ENCODE peak calls at places on chromosomes 1 and 21, in seven cellular contexts. F, Y, L, W, C, J and D are unnamed samples.

GRCh38 chr21:25459993-25460392 is 147.3 kb downstream of the MRPL39 start:
- DNase-seq in F (no peak), W (no peak), J (no peak), Y (no peak), L (no peak), C (no peak), D (no peak)

GRCh38 chr1:3717715-3718601 is 34.3 kb upstream of the CCDC27 start:
- DNase-seq in Y (no peak), J (no peak), F (no peak), C (no peak), L (peak), W (no peak), D (peak)

GRCh38 chr1:31327381-31327780 is 30.5 kb downstream of the ZCCHC17 start:
- DNase-seq in Y (no peak), L (peak), J (no peak), W (no peak), F (no peak), C (no peak), D (no peak)

GRCh38 chr21:38377165-38378093 is 120.6 kb downstream of the KCNJ15 start:
- DNase-seq in Y (no peak), C (no peak), F (no peak), W (no peak), L (no peak), J (no peak), D (no peak)

GRCh38 chr1:13617108-13617507 is 33.5 kb downstream of the PDPN start:
- DNase-seq in J (no peak), W (no peak), L (peak), F (peak), C (no peak), Y (no peak), D (no peak)

GRCh38 chr1:27863552-27863943 is 8.8 kb upstream of the THEMIS2 start:
- DNase-seq in L (no peak), C (no peak), F (no peak), W (no peak), J (no peak), Y (no peak), D (no peak)

GRCh38 chr1:221336141-221336540 is 405.7 kb downstream of the DUSP10 start:
- DNase-seq in Y (no peak), W (no peak), F (no peak), L (peak), J (no peak), C (no peak), D (no peak)

GRCh38 chr1:11307837-11308236 is 34.8 kb downstream of the UBIAD1 start:
- DNase-seq in W (no peak), Y (no peak), L (no peak), F (no peak), J (no peak), C (no peak), D (no peak)

GRCh38 chr1:67214420-67215174 is 48.3 kb downstream of the IL23R start:
- DNase-seq in J (peak), F (no peak), W (peak), L (peak), Y (no peak), C (no peak), D (no peak)

GRCh38 chr1:199404191-199404590 is 623.3 kb upstream of the NR5A2 start:
- DNase-seq in F (no peak), L (no peak), W (no peak), J (no peak), C (no peak), Y (no peak), D (no peak)

GRCh38 chr1:70459502-70460225 is 48.6 kb downstream of the CTH start:
- DNase-seq in Y (no peak), C (no peak), J (no peak), F (no peak), W (no peak), L (peak), D (no peak)

GRCh38 chr1:31944205-31945089 is 6.3 kb upstream of the PTP4A2 start:
- DNase-seq in Y (peak), C (peak), J (peak), L (peak), W (peak), F (peak), D (peak)

GRCh38 chr1:24409535-24409934 is 4.0 kb downstream of the STPG1 start:
- DNase-seq in W (peak), L (peak), C (no peak), Y (no peak), J (no peak), F (no peak), D (no peak)

GRCh38 chr21:42317341-42317741 is 2.1 kb upstream of the TFF3 start:
- DNase-seq in F (no peak), L (no peak), W (no peak), Y (no peak), C (no peak), J (no peak), D (no peak)

GRCh38 chr1:202639500-202639899 is 70.8 kb downstream of the SYT2 start:
- DNase-seq in J (no peak), Y (no peak), L (peak), W (no peak), C (no peak), F (no peak), D (no peak)

GRCh38 chr21:46113497-46114176 is 15.7 kb downstream of the COL6A2 start:
- DNase-seq in Y (no peak), W (no peak), J (peak), C (no peak), F (peak), L (no peak), D (no peak)

GRCh38 chr1:217747156-217747769 is 116.1 kb downstream of the SPATA17 start:
- DNase-seq in L (peak), W (peak), Y (no peak), C (no peak), J (no peak), F (no peak), D (no peak)

GRCh38 chr1:88773540-88774150 is 89.6 kb downstream of the PKN2 start:
- DNase-seq in W (peak), C (no peak), F (no peak), Y (no peak), L (peak), J (no peak), D (peak)

GRCh38 chr21:37787456-37787855 is 128.8 kb downstream of the KCNJ6 start:
- DNase-seq in L (peak), Y (no peak), F (no peak), W (peak), J (no peak), C (no peak), D (no peak)

GRCh38 chr1:109786531-109787021 is 22.9 kb upstream of the EPS8L3 start:
- DNase-seq in Y (no peak), C (no peak), L (peak), J (no peak), W (peak), F (peak), D (peak)

GRCh38 chr1:222928212-222928611 is 113.4 kb downstream of the DISP1 start:
- DNase-seq in C (peak), Y (peak), J (peak), W (peak), F (peak), L (peak), D (no peak)

GRCh38 chr1:97105531-97105930 is 383.9 kb downstream of the PTBP2 start:
- DNase-seq in Y (no peak), C (no peak), L (peak), J (no peak), W (no peak), F (no peak), D (no peak)

GRCh38 chr1:44739361-44740178 is at the start of gene KIF2C:
- DNase-seq in Y (peak), C (peak), F (peak), W (peak), J (peak), L (peak), D (peak)

GRCh38 chr1:160862151-160863061 is at the start of gene CD244:
- DNase-seq in L (no peak), W (no peak), F (no peak), Y (no peak), J (no peak), C (no peak), D (peak)

GRCh38 chr1:163069142-163069541 is at the start of gene RGS4:
- DNase-seq in C (peak), L (peak), F (peak), Y (peak), W (peak), J (peak), D (no peak)

GRCh38 chr1:94807742-94808491 is 12.2 kb upstream of the SLC44A3 start:
- DNase-seq in Y (no peak), J (no peak), W (no peak), F (no peak), L (peak), C (no peak), D (peak)

GRCh38 chr1:198157241-198157846 is 546 bp downstream of the NEK7 start:
- DNase-seq in F (peak), C (peak), J (peak), Y (peak), L (peak), W (peak), D (peak)

GRCh38 chr21:42991992-42992740 is 17.8 kb downstream of the PKNOX1 start:
- DNase-seq in J (peak), W (no peak), Y (peak), F (peak), C (no peak), L (peak), D (no peak)

GRCh38 chr21:35563885-35564451 is 496.4 kb downstream of the SETD4 start:
- DNase-seq in W (no peak), L (peak), C (no peak), Y (peak), J (peak), F (peak), D (no peak)

GRCh38 chr21:35566874-35567273 is 493.5 kb downstream of the SETD4 start:
- DNase-seq in F (no peak), C (no peak), W (no peak), L (no peak), J (no peak), Y (no peak), D (no peak)

GRCh38 chr21:35562876-35563275 is 497.4 kb downstream of the SETD4 start:
- DNase-seq in W (no peak), L (peak), Y (no peak), C (no peak), J (no peak), F (no peak), D (no peak)

GRCh38 chr21:35561076-35561475 is 499.2 kb downstream of the SETD4 start:
- DNase-seq in C (no peak), J (no peak), Y (no peak), F (no peak), L (no peak), W (no peak), D (no peak)

DNA sequence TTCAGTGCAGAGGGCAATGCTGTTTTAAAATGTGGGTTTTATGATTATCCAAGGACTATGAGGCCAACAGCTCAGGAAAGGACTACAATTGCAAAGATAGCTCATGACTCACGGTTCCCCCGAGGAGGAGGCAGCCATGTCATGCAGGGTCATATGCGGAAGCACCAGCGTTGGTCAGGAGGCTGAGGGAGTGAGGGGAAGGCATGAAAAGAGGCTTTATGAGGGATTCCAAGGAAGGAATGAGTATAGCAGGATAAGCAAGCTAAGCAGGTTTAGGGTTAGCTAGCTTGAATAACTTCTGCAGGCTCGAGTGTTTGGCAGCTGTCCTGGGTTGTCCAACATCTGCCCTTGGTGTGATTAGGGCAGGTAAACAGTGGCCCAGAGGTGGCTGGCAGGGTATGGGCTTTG is 495.1 kb downstream of the SETD4 start:
- DNase-seq in Y (no peak), C (no peak), W (no peak), F (no peak), L (peak), J (peak), D (no peak)
- H3K4me3 ChIP-seq in Y (no peak), C (no peak), W (no peak), F (no peak), L (no peak), J (no peak), D (no peak)

GRCh38 chr1:234214911-234215892 is 158.1 kb upstream of the COA6 start:
- DNase-seq in C (no peak), W (no peak), F (no peak), Y (no peak), J (peak), L (no peak), D (peak)

GRCh38 chr1:234216116-234216703 is 157.0 kb upstream of the COA6 start:
- DNase-seq in F (no peak), W (no peak), L (no peak), Y (no peak), C (no peak), J (no peak), D (no peak)

GRCh38 chr1:234214129-234214910 is 158.9 kb upstream of the COA6 start:
- DNase-seq in C (no peak), W (no peak), J (peak), F (peak), L (no peak), Y (no peak), D (no peak)

GRCh38 chr1:234212764-234213406 is 160.4 kb upstream of the COA6 start:
- DNase-seq in F (no peak), L (no peak), J (peak), C (no peak), W (peak), Y (no peak), D (no peak)

GRCh38 chr1:234213576-234214128 is 159.6 kb upstream of the COA6 start:
- DNase-seq in L (no peak), W (no peak), F (no peak), Y (no peak), J (no peak), C (no peak), D (no peak)
- H3K4me3 ChIP-seq in L (no peak), W (no peak), F (peak), Y (no peak), J (no peak), C (peak), D (no peak)

GRCh38 chr1:215357901-215358300 is 209.2 kb upstream of the KCTD3 start:
- DNase-seq in L (no peak), C (no peak), J (no peak), W (no peak), F (no peak), Y (no peak), D (no peak)

GRCh38 chr1:215360786-215361185 is 206.3 kb upstream of the KCTD3 start:
- DNase-seq in J (no peak), F (no peak), Y (no peak), C (no peak), W (no peak), L (no peak), D (no peak)

GRCh38 chr1:215358356-215358755 is 208.7 kb upstream of the KCTD3 start:
- DNase-seq in W (no peak), C (no peak), J (no peak), F (no peak), Y (no peak), L (no peak), D (no peak)

DNA sequence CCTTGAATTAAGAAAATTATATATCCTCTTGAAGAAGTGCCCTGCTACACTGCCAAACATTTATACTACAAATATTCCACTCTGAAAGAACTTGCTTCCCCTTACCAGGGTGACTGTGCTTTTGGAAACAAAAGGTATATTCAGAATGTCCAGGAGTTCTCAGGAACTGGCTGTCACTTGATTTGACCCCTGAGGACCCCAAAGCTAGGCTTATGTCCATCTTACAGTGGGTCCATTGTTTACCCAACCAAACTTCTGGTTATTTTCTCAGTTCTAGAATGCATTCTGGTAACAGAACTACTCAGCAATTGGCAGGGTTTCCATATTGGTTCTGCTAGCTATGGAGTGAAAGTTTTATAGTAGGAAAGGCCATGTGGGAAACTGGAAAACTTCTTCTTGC is 207.1 kb upstream of the KCTD3 start:
- DNase-seq in Y (no peak), W (no peak), C (no peak), J (no peak), F (no peak), L (no peak), D (no peak)
- H3K4me3 ChIP-seq in Y (no peak), W (no peak), C (no peak), J (no peak), F (no peak), L (no peak), D (no peak)

GRCh38 chr1:114702699-114703098 is 7.4 kb upstream of the AMPD1 start:
- DNase-seq in W (no peak), J (no peak), F (no peak), L (no peak), C (no peak), Y (no peak), D (no peak)

GRCh38 chr1:114700026-114700600 is 4.8 kb upstream of the AMPD1 start:
- DNase-seq in Y (no peak), J (no peak), L (no peak), W (no peak), C (no peak), F (no peak), D (no peak)

GRCh38 chr1:114701931-114702330 is 6.6 kb upstream of the AMPD1 start:
- DNase-seq in W (no peak), L (no peak), J (no peak), Y (no peak), F (no peak), C (no peak), D (no peak)

GRCh38 chr1:114707604-114708003 is 9.0 kb downstream of the NRAS start:
- DNase-seq in F (no peak), J (no peak), C (no peak), Y (no peak), W (no peak), L (no peak), D (no peak)

DNA sequence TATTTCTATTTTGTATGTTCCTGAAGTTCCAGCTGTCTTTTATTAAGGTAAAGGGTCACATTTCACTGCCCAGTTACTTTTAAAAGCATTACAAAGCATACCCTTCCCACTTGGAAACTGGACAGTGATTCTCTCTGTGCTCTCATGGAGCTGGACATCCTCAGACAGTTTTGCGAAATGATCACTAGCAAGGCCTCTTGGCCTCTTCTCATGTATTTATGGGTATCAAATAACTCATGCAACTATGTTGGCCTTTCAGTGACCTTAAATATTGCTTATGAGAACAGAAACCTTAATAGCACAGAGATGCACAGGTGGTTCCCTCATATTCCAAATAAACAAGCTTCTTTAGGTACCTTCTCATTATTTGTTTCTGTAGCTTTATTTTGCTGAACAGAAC is 7.9 kb upstream of the AMPD1 start:
- DNase-seq in J (no peak), L (no peak), C (no peak), W (no peak), Y (no peak), F (no peak), D (no peak)
- H3K4me3 ChIP-seq in J (no peak), L (no peak), C (no peak), W (no peak), Y (no peak), F (no peak), D (no peak)

GRCh38 chr1:145824499-145824842 is 471 bp downstream of the POLR3C start:
- DNase-seq in F (no peak), Y (no peak), J (no peak), C (no peak), W (no peak), L (no peak), D (no peak)

GRCh38 chr1:145823565-145824498 is at the start of the genes POLR3C and RNF115:
- DNase-seq in L (peak), C (peak), Y (peak), F (peak), W (peak), J (peak), D (peak)

GRCh38 chr1:145826030-145826429 is 2.0 kb downstream of the POLR3C start:
- DNase-seq in F (no peak), C (no peak), J (no peak), Y (no peak), L (no peak), W (no peak), D (no peak)

GRCh38 chr1:145827966-145828365 is 4.0 kb downstream of the POLR3C start:
- DNase-seq in Y (no peak), C (no peak), J (no peak), F (no peak), W (no peak), L (no peak), D (no peak)

DNA sequence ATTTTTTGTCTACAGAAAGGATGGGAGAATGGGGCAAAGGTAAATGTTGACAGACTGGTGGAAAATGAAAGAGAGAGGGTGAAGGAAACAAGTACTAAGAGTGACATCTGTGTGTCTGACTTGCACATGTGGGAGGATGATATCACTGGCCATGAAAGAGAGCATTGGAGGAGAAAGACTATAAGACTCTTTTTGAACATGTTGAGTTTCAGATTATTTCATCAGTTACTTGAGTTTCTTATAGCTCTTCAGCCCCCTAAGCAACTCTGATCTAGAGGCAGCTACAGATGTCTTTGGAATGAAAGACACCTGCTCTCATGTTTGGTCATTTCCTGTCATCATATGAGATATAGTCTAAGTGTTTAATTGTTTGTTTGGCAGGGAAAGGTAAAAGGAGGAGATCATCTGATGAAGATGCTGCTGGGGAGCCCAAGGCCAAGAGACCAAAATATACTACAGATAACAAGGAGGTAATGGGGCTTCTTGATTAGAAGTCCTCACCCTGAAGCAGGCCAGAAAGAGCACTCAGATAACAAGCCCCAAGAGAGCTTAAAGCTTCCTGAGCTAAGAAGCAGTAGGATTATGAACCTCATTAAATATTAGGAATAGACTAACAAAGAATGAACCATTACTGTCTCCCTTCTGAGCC is 4.5 kb downstream of the POLR3C start:
- DNase-seq in W (no peak), C (no peak), Y (no peak), L (no peak), F (no peak), J (no peak), D (no peak)
- H3K4me3 ChIP-seq in W (no peak), C (no peak), Y (no peak), L (no peak), F (no peak), J (no peak), D (no peak)